ENCODE peak calls at places on chromosomes 1 and 21, in four cellular contexts. One of them, this sample, is unnamed.

GRCh38 chr1:65470766-65471165 is 50.3 kb downstream of the LEPR start:
- DNase-seq in AG09309: no peak
- DNase-seq in neural progenitor cell: no peak
- DNase-seq in cardiac muscle cell: no peak
- DNase-seq in this sample: no peak

GRCh38 chr1:26317612-26318337 is at the start of gene CD52:
- DNase-seq in AG09309: no peak
- DNase-seq in cardiac muscle cell: no peak
- DNase-seq in neural progenitor cell: peak
- DNase-seq in this sample: no peak

GRCh38 chr1:104929280-104929679 is 1179.6 kb downstream of the AMY1C start:
- DNase-seq in neural progenitor cell: no peak
- DNase-seq in cardiac muscle cell: no peak
- DNase-seq in AG09309: no peak
- DNase-seq in this sample: no peak

GRCh38 chr1:198778049-198778448 is 139.2 kb downstream of the PTPRC start:
- DNase-seq in cardiac muscle cell: no peak
- DNase-seq in neural progenitor cell: no peak
- DNase-seq in AG09309: no peak
- DNase-seq in this sample: no peak

GRCh38 chr1:201172999-201173610 is 17.5 kb upstream of the IGFN1 start:
- DNase-seq in cardiac muscle cell: no peak
- DNase-seq in AG09309: no peak
- DNase-seq in neural progenitor cell: no peak
- DNase-seq in this sample: no peak

GRCh38 chr1:96090134-96090533 is 631.5 kb upstream of the PTBP2 start:
- DNase-seq in AG09309: no peak
- DNase-seq in cardiac muscle cell: no peak
- DNase-seq in neural progenitor cell: no peak
- DNase-seq in this sample: no peak

GRCh38 chr21:28220670-28221069 is 772.0 kb downstream of the LTN1 start:
- DNase-seq in AG09309: no peak
- DNase-seq in cardiac muscle cell: no peak
- DNase-seq in neural progenitor cell: no peak
- DNase-seq in this sample: no peak

GRCh38 chr1:169874229-169874628 is 19.5 kb downstream of the SCYL3 start:
- DNase-seq in neural progenitor cell: no peak
- DNase-seq in cardiac muscle cell: no peak
- DNase-seq in AG09309: peak
- DNase-seq in this sample: no peak

GRCh38 chr1:221704291-221704690 is 37.6 kb downstream of the DUSP10 start:
- DNase-seq in neural progenitor cell: no peak
- DNase-seq in AG09309: peak
- DNase-seq in cardiac muscle cell: no peak
- DNase-seq in this sample: no peak

GRCh38 chr1:180598333-180598979 is 33.4 kb upstream of the XPR1 start:
- DNase-seq in cardiac muscle cell: no peak
- DNase-seq in neural progenitor cell: peak
- DNase-seq in AG09309: no peak
- DNase-seq in this sample: peak

DNA sequence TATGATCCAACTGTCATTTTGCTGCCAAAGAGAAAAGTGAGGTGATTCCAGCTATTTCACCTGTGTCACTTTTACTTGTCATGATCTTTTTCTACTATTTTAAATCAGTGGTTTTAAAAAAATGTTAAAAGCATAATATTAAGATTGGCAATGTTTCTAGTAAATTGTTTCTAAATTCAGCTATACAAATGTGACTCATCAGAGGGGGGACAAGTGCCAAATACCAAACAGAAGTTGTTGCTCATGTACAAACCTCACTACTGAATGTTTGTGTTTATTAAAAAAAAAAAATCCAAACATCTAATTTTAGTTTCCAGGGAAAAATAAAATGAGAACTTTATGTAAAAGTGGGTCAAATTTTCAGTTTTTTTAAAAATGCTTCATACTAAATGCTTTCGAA is 346.2 kb upstream of the SNX7 start:
- DNase-seq in AG09309: no peak
- DNase-seq in neural progenitor cell: no peak
- DNase-seq in cardiac muscle cell: no peak
- DNase-seq in this sample: no peak
- TF ChIP-seq CTCF in AG09309: no peak
- TF ChIP-seq CTCF in neural progenitor cell: no peak
- TF ChIP-seq CTCF in cardiac muscle cell: no peak
- TF ChIP-seq CTCF in this sample: no peak

DNA sequence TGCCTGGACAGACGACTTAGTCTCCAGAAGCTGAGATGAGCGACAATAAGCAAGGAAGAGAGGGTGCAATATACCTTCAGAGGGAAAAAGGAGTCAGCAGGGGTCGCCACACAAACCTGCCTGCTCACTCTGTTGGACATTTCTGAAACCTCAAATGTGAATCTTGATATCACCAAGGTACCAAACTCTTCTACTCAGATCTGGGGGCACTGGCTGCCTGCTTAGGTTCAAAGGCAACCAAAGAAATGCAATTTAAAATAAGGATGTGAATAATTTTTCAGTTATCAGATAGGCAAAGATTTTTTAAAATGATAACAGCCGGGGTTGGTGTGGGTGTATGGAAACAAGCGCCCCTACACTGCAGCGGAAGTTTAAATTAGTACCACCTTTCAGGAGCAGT is 164.2 kb downstream of the HIVEP3 start:
- DNase-seq in neural progenitor cell: no peak
- DNase-seq in cardiac muscle cell: no peak
- DNase-seq in AG09309: no peak
- DNase-seq in this sample: no peak
- TF ChIP-seq CTCF in neural progenitor cell: peak
- TF ChIP-seq CTCF in cardiac muscle cell: peak
- TF ChIP-seq CTCF in AG09309: no peak
- TF ChIP-seq CTCF in this sample: no peak

GRCh38 chr1:160742428-160743127 is 3.5 kb downstream of the SLAMF7 start:
- DNase-seq in cardiac muscle cell: no peak
- DNase-seq in AG09309: no peak
- DNase-seq in neural progenitor cell: no peak
- DNase-seq in this sample: no peak

GRCh38 chr1:160740133-160740688 is 1.2 kb downstream of the SLAMF7 start:
- DNase-seq in AG09309: no peak
- DNase-seq in cardiac muscle cell: no peak
- DNase-seq in neural progenitor cell: no peak
- DNase-seq in this sample: no peak

GRCh38 chr1:160743266-160743665 is 4.2 kb downstream of the SLAMF7 start:
- DNase-seq in AG09309: no peak
- DNase-seq in neural progenitor cell: no peak
- DNase-seq in cardiac muscle cell: no peak
- DNase-seq in this sample: no peak

GRCh38 chr1:160741092-160741501 is 2.0 kb downstream of the SLAMF7 start:
- DNase-seq in AG09309: no peak
- DNase-seq in cardiac muscle cell: no peak
- DNase-seq in neural progenitor cell: no peak
- DNase-seq in this sample: no peak

DNA sequence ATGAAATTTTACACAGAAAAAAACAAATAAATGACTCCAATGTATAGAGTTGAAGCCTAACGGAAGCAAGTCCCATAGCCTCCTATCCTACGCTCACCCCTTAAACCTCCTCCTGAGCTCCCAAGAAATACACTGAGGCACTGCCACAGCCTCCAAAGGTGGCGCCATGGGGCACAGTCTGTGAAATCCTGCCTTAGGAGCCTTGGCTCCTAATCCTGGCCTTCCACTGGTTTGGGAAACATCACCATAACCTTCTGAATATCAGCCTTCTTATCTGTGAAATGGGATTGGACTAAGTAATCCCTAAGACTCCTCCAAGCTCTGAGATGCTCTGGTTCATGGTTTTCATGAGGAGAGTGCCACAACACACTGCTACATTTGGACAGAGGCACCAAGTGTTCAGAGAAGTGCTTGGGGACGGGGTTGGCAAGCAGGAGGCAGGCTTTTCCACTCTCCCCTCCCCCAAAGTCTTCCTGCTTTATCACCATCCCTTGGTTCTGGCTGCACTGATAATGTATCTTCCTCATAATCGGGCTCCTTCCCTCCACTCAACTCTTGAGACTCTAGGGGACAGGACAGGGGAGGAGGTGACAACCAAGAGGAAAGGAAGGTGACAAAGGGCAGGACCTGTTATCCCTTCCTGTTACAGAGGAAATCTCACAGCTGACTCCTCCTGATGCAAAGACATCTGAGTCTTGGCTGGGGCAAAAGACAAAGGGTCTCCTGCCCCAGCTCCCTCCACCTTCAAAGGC is 2.7 kb downstream of the SLAMF7 start:
- DNase-seq in neural progenitor cell: peak
- DNase-seq in AG09309: no peak
- DNase-seq in cardiac muscle cell: no peak
- DNase-seq in this sample: no peak
- TF ChIP-seq CTCF in neural progenitor cell: peak
- TF ChIP-seq CTCF in AG09309: no peak
- TF ChIP-seq CTCF in cardiac muscle cell: no peak
- TF ChIP-seq CTCF in this sample: no peak

GRCh38 chr1:168102482-168102881 is 34.2 kb downstream of the GPR161 start:
- DNase-seq in neural progenitor cell: no peak
- DNase-seq in AG09309: no peak
- DNase-seq in cardiac muscle cell: no peak
- DNase-seq in this sample: no peak

GRCh38 chr1:168104535-168104934 is 32.2 kb downstream of the GPR161 start:
- DNase-seq in AG09309: no peak
- DNase-seq in cardiac muscle cell: no peak
- DNase-seq in neural progenitor cell: no peak
- DNase-seq in this sample: no peak

GRCh38 chr1:168110896-168111545 is 25.7 kb downstream of the GPR161 start:
- DNase-seq in neural progenitor cell: peak
- DNase-seq in AG09309: no peak
- DNase-seq in cardiac muscle cell: no peak
- DNase-seq in this sample: no peak

GRCh38 chr1:168105846-168106245 is 30.9 kb downstream of the GPR161 start:
- DNase-seq in AG09309: no peak
- DNase-seq in neural progenitor cell: no peak
- DNase-seq in cardiac muscle cell: no peak
- DNase-seq in this sample: no peak

GRCh38 chr1:168106274-168106673 is 30.5 kb downstream of the GPR161 start:
- DNase-seq in cardiac muscle cell: no peak
- DNase-seq in AG09309: no peak
- DNase-seq in neural progenitor cell: no peak
- DNase-seq in this sample: no peak
- TF ChIP-seq CTCF in cardiac muscle cell: no peak
- TF ChIP-seq CTCF in AG09309: no peak
- TF ChIP-seq CTCF in neural progenitor cell: no peak
- TF ChIP-seq CTCF in this sample: no peak

DNA sequence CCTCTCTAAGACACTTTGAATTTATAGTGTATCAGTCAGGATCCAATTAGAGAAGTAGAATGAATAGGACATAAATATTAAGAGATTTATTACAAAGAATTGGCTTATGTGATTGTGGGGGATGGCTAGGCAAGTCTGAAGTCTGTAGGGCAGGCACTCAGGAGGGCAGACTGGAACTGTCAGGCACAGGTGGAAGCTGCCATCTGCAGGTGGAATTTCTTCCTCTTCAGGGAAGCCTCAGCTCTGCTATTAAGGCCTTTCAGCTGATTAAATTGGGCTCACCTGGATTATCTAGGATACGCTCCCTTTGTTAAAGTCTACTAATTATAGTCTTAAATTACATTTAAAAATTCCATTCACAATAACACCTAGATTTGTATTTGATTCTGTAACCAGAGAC is 92.0 kb upstream of the HAO2 start:
- DNase-seq in neural progenitor cell: peak
- DNase-seq in AG09309: no peak
- DNase-seq in cardiac muscle cell: peak
- DNase-seq in this sample: no peak
- TF ChIP-seq CTCF in neural progenitor cell: peak
- TF ChIP-seq CTCF in AG09309: no peak
- TF ChIP-seq CTCF in cardiac muscle cell: no peak
- TF ChIP-seq CTCF in this sample: no peak

DNA sequence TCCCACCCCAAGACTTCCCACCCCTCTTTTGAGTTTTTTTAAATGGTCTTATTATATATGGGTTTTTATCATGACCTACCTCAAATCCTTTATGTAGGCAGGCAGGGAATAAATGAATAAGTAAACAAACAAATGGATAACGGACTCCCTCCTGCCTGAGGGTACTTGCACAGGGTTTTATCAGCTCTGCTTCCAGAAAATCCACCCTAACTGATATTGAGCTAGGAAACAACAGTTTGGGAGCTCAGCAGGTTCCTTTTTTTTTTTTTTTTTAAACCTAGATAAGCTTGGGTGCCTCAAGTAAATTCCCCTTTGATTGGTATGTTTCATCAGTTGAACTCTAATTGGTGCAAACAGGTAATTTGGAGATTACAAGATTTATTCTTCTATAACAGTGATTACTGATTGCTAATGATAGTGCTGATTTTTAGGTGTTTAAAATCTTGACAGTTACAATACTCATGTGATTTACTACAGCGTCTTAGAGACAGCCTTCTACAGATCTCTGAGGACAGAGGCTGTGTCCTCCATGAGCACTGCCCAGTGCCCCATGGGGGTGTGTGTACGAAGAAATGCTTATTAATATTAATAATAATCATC is 347.4 kb downstream of the RRAGC start:
- DNase-seq in neural progenitor cell: no peak
- DNase-seq in AG09309: no peak
- DNase-seq in cardiac muscle cell: no peak
- DNase-seq in this sample: no peak
- TF ChIP-seq CTCF in neural progenitor cell: no peak
- TF ChIP-seq CTCF in AG09309: no peak
- TF ChIP-seq CTCF in cardiac muscle cell: no peak
- TF ChIP-seq CTCF in this sample: no peak

DNA sequence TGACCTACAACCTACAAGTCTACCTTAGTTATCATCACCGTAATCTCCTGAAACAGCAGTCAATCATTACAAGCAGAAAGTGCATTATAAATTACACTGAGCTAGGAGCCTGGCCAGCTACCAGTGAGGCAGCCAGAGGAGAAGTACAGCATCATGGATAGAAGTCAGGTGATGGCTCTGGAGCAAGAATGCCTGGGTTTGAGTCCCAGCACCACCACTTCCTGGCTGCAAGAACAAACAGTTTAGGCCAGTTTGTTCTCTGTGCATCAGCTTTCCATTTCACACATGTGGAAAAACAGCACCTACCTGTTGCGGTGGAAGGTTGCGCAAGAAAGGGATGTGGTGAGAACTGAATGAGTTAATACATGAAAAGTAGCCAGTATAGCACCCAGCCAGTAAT is 9.1 kb downstream of the CREG1 start:
- DNase-seq in cardiac muscle cell: no peak
- DNase-seq in neural progenitor cell: no peak
- DNase-seq in AG09309: no peak
- DNase-seq in this sample: no peak
- TF ChIP-seq CTCF in cardiac muscle cell: no peak
- TF ChIP-seq CTCF in neural progenitor cell: no peak
- TF ChIP-seq CTCF in AG09309: no peak
- TF ChIP-seq CTCF in this sample: no peak